ENCODE peak calls at places on chromosomes 16 and 17, in seven cellular contexts. K, Q, F, X, W, G and J are unnamed samples.

GRCh38 chr16:88672776-88673175 is 9.9 kb upstream of the MVD start:
- DNase-seq in K (no peak), Q (no peak), F (no peak), X (no peak), W (no peak), G (no peak), J (no peak)

GRCh38 chr17:16953841-16954240 is 18.1 kb downstream of the TNFRSF13B start:
- DNase-seq in K (no peak), Q (no peak), F (no peak), X (no peak), W (no peak), G (no peak), J (no peak)

GRCh38 chr17:70905796-70906195 is 736.5 kb downstream of the KCNJ2 start:
- DNase-seq in K (peak), Q (no peak), F (peak), X (peak), W (no peak), G (peak), J (peak)

GRCh38 chr16:50335198-50335958 is 33.4 kb downstream of the BRD7 start:
- DNase-seq in K (no peak), Q (no peak), F (no peak), X (no peak), W (no peak), G (peak), J (no peak)

GRCh38 chr17:27569257-27569722 is 61.7 kb upstream of the LGALS9 start:
- DNase-seq in K (no peak), Q (no peak), F (peak), X (no peak), W (no peak), G (peak), J (peak)

GRCh38 chr17:19812407-19812806 is 55.3 kb downstream of the ULK2 start:
- DNase-seq in K (no peak), Q (peak), F (peak), X (peak), W (no peak), G (peak), J (no peak)

GRCh38 chr17:80409626-80410025 is 5.3 kb upstream of the ENDOV start:
- DNase-seq in K (no peak), Q (no peak), F (no peak), X (no peak), W (no peak), G (no peak), J (no peak)

GRCh38 chr16:72317378-72317777 is 145.4 kb upstream of the PMFBP1 start:
- DNase-seq in K (no peak), Q (no peak), F (peak), X (peak), W (no peak), G (peak), J (no peak)

GRCh38 chr16:53341787-53342186 is 92.5 kb upstream of the RBL2 start:
- DNase-seq in K (no peak), Q (no peak), F (no peak), X (no peak), W (no peak), G (no peak), J (no peak)

GRCh38 chr16:89921131-89921698 is 1.9 kb upstream of the TUBB3 start:
- DNase-seq in K (no peak), Q (no peak), F (no peak), X (no peak), W (no peak), G (no peak), J (no peak)

GRCh38 chr17:12769981-12770380 is 19.3 kb upstream of the ARHGAP44 start:
- DNase-seq in K (no peak), Q (no peak), F (no peak), X (peak), W (no peak), G (peak), J (peak)

GRCh38 chr17:63474174-63474913 is 2.5 kb upstream of the ACE start:
- DNase-seq in K (no peak), Q (no peak), F (peak), X (no peak), W (no peak), G (no peak), J (no peak)

GRCh38 chr17:81995463-81996231 is 18.2 kb downstream of the ASPSCR1 start:
- DNase-seq in K (no peak), Q (no peak), F (no peak), X (no peak), W (no peak), G (no peak), J (no peak)

GRCh38 chr17:596763-597644 is 117.6 kb downstream of the VPS53 start:
- DNase-seq in K (no peak), Q (no peak), F (peak), X (peak), W (no peak), G (peak), J (peak)

GRCh38 chr16:47045023-47045422 is 71.5 kb upstream of the DNAJA2 start:
- DNase-seq in K (no peak), Q (no peak), F (peak), X (no peak), W (no peak), G (no peak), J (peak)